ENCODE peak calls at places on chromosomes 5 and 9, in eight cellular contexts. K is activated naive CD8-positive, alpha-beta T cell treated with anti-CD3 and anti-CD28 coated beads, Interleukin-2, amount 50 U/mL, for 24 hours; N is spleen; E is K562; Z is BJ; T is anterior cingulate cortex; D is psoas muscle; A is caudate nucleus. S is an unnamed sample.

GRCh38 chr5:62418462-62419076 is 6.0 kb downstream of the IPO11 start:
- DNase-seq in Z (no peak), D (no peak), K (no peak), N (no peak), E (no peak), A (no peak), T (no peak), S (no peak)

GRCh38 chr5:128579111-128579510 is 41.1 kb upstream of the FBN2 start:
- DNase-seq in A (no peak), Z (peak; percentile 74), T (no peak), N (no peak), E (no peak), D (no peak), K (no peak), S (no peak)

GRCh38 chr9:16062542-16063240 is 509.8 kb downstream of the CCDC171 start:
- DNase-seq in N (no peak), A (no peak), Z (peak; percentile 37), E (no peak), D (no peak), T (no peak), K (peak; percentile 24), S (no peak)

GRCh38 chr9:12819436-12820185 is 44.8 kb downstream of the LURAP1L start:
- DNase-seq in K (no peak), N (no peak), A (no peak), D (no peak), Z (no peak), T (no peak), E (peak; percentile 4), S (no peak)

GRCh38 chr9:3662671-3663070 is 136.9 kb upstream of the RFX3 start:
- DNase-seq in N (no peak), E (no peak), A (no peak), D (no peak), Z (no peak), K (no peak), T (no peak), S (no peak)

GRCh38 chr5:89457411-89458329 is 574.7 kb upstream of the MEF2C start:
- DNase-seq in A (peak; percentile 24), K (no peak), N (no peak), Z (peak; percentile 16), T (no peak), D (peak; percentile 80), E (no peak), S (no peak)

GRCh38 chr5:54844905-54845566 is 140.4 kb downstream of the ESM1 start:
- DNase-seq in Z (no peak), K (no peak), T (no peak), A (no peak), N (no peak), E (peak; percentile 11), D (no peak), S (no peak)

GRCh38 chr9:114910541-114910940 is 19.9 kb downstream of the TNFSF8 start:
- DNase-seq in K (no peak), T (no peak), D (no peak), N (no peak), A (no peak), Z (no peak), E (no peak), S (no peak)

GRCh38 chr5:113118298-113118697 is 141.7 kb downstream of the DCP2 start:
- DNase-seq in A (no peak), K (no peak), E (no peak), D (no peak), N (no peak), Z (no peak), T (no peak), S (no peak)

GRCh38 chr9:89022902-89023301 is 31.6 kb downstream of the S1PR3 start:
- DNase-seq in K (no peak), T (no peak), E (no peak), D (no peak), N (no peak), A (no peak), Z (no peak), S (no peak)

GRCh38 chr5:139789116-139789844 is 6.3 kb upstream of the PSD2 start:
- DNase-seq in T (no peak), E (no peak), K (no peak), Z (no peak), A (no peak), N (no peak), D (peak; percentile 24), S (no peak)

GRCh38 chr5:149636191-149636860 is 55.0 kb downstream of the ARHGEF37 start:
- DNase-seq in D (no peak), T (no peak), Z (no peak), N (no peak), A (no peak), K (no peak), E (no peak), S (no peak)

S was measured in HuH-7.